ENCODE peak calls at places on chromosomes 4 and X, in ten cellular contexts. P is HepG2, B is SK-N-SH, J is fibroblast of lung, E is mammary epithelial cell, G is psoas muscle, L is AG10803, V is AG09309, C is astrocyte of the spinal cord, U is astrocyte of the cerebellum. K is an unnamed sample.

GRCh38 chrX:44451056-44451455 is 91.6 kb downstream of the FUNDC1 start:
- DNase-seq in P (no peak), B (no peak), J (no peak), E (no peak), G (no peak), L (no peak), V (no peak), C (no peak), U (no peak), K (no peak)

GRCh38 chrX:65644621-65645287 is 22.7 kb upstream of the MSN start:
- DNase-seq in P (no peak), B (peak), J (peak), E (peak), G (peak), L (peak), V (peak), C (peak), U (peak), K (peak)

GRCh38 chr4:140893939-140894338 is 137.8 kb upstream of the TBC1D9 start:
- DNase-seq in P (no peak), B (no peak), J (peak), E (no peak), G (no peak), L (peak), V (peak), C (peak), U (peak), K (peak)

GRCh38 chrX:101108293-101108692 is 10.3 kb downstream of the CENPI start:
- DNase-seq in P (no peak), B (no peak), J (peak), E (no peak), G (no peak), L (peak), V (peak), C (no peak), U (no peak), K (peak)

GRCh38 chr4:114349543-114350175 is 248.9 kb upstream of the UGT8 start:
- DNase-seq in P (no peak), B (no peak), J (peak), E (peak), G (no peak), L (no peak), V (no peak), C (peak), U (no peak), K (peak)

GRCh38 chr4:174663254-174663653 is 141.0 kb upstream of the HPGD start:
- DNase-seq in P (no peak), B (no peak), J (peak), E (peak), G (no peak), L (peak), V (no peak), C (peak), U (peak), K (peak)

GRCh38 chr4:148716361-148717063 is 274.3 kb upstream of the NR3C2 start:
- DNase-seq in P (no peak), B (no peak), J (no peak), E (no peak), G (no peak), L (no peak), V (no peak), C (no peak), U (no peak), K (no peak)

GRCh38 chr4:4922441-4922840 is 63.0 kb downstream of the MSX1 start:
- DNase-seq in P (no peak), B (no peak), J (no peak), E (no peak), G (no peak), L (no peak), V (no peak), C (no peak), U (no peak), K (no peak)

GRCh38 chrX:119880076-119880475 is 8.4 kb downstream of the NDUFA1 start:
- DNase-seq in P (no peak), B (no peak), J (no peak), E (no peak), G (no peak), L (no peak), V (no peak), C (no peak), U (no peak), K (no peak)

GRCh38 chrX:30308263-30309138 is 689 bp downstream of the NR0B1 start:
- DNase-seq in P (no peak), B (peak), J (no peak), E (no peak), G (peak), L (peak), V (no peak), C (peak), U (no peak), K (peak)

GRCh38 chr4:70768301-70768948 is 46.7 kb downstream of the RUFY3 start:
- DNase-seq in P (no peak), B (no peak), J (peak), E (no peak), G (no peak), L (peak), V (no peak), C (peak), U (no peak), K (peak)

GRCh38 chrX:73963682-73964081 is 340.3 kb upstream of the ZCCHC13 start:
- DNase-seq in P (no peak), B (no peak), J (no peak), E (no peak), G (peak), L (no peak), V (no peak), C (no peak), U (no peak), K (peak)

GRCh38 chr4:4260185-4260751 is 12.2 kb upstream of the TMEM128 start:
- DNase-seq in P (peak), B (peak), J (peak), E (peak), G (no peak), L (peak), V (peak), C (peak), U (peak), K (peak)

GRCh38 chrX:39440734-39441305 is 639.6 kb downstream of the MID1IP1 start:
- DNase-seq in P (no peak), B (no peak), J (no peak), E (no peak), G (no peak), L (no peak), V (no peak), C (no peak), U (no peak), K (no peak)

GRCh38 chr4:176323511-176324160 is 3.9 kb downstream of the SPCS3 start:
- DNase-seq in P (no peak), B (no peak), J (no peak), E (no peak), G (no peak), L (peak), V (no peak), C (no peak), U (no peak), K (no peak)

GRCh38 chr4:48653217-48654014 is 126.7 kb downstream of the FRYL start:
- DNase-seq in P (no peak), B (peak), J (peak), E (no peak), G (peak), L (peak), V (peak), C (peak), U (peak), K (peak)

GRCh38 chr4:159047478-159048165 is 55.3 kb upstream of the RAPGEF2 start:
- DNase-seq in P (peak), B (no peak), J (peak), E (no peak), G (no peak), L (no peak), V (no peak), C (no peak), U (no peak), K (peak)

GRCh38 chr4:159048166-159048886 is 54.6 kb upstream of the RAPGEF2 start:
- DNase-seq in P (peak), B (peak), J (peak), E (peak), G (peak), L (peak), V (no peak), C (peak), U (peak), K (peak)

GRCh38 chr4:159049780-159050375 is 53.0 kb upstream of the RAPGEF2 start:
- DNase-seq in P (no peak), B (no peak), J (no peak), E (no peak), G (no peak), L (no peak), V (no peak), C (no peak), U (no peak), K (no peak)

GRCh38 chr4:159052315-159052714 is 50.6 kb upstream of the RAPGEF2 start:
- DNase-seq in P (no peak), B (no peak), J (no peak), E (no peak), G (no peak), L (no peak), V (no peak), C (no peak), U (no peak), K (no peak)

GRCh38 chr4:159051245-159052071 is 51.4 kb upstream of the RAPGEF2 start:
- DNase-seq in P (no peak), B (no peak), J (no peak), E (no peak), G (no peak), L (no peak), V (no peak), C (no peak), U (no peak), K (no peak)
- H3K4me3 ChIP-seq in P (no peak), B (no peak), J (no peak), E (no peak), G (peak), L (no peak), V (no peak), C (no peak), U (no peak), K (no peak)

GRCh38 chrX:9928083-9928482 is 39.1 kb upstream of the CLDN34 start:
- DNase-seq in P (no peak), B (no peak), J (no peak), E (no peak), G (no peak), L (no peak), V (no peak), C (peak), U (no peak), K (no peak)

GRCh38 chrX:9921407-9921806 is 45.8 kb upstream of the CLDN34 start:
- DNase-seq in P (peak), B (no peak), J (no peak), E (no peak), G (no peak), L (no peak), V (no peak), C (no peak), U (no peak), K (no peak)

GRCh38 chrX:9923357-9923756 is 43.8 kb upstream of the CLDN34 start:
- DNase-seq in P (no peak), B (no peak), J (no peak), E (no peak), G (no peak), L (no peak), V (no peak), C (no peak), U (no peak), K (no peak)

GRCh38 chrX:9927638-9928037 is 39.5 kb upstream of the CLDN34 start:
- DNase-seq in P (no peak), B (no peak), J (no peak), E (no peak), G (no peak), L (no peak), V (no peak), C (no peak), U (no peak), K (no peak)

GRCh38 chrX:9926002-9926401 is 41.2 kb upstream of the CLDN34 start:
- DNase-seq in P (no peak), B (no peak), J (no peak), E (no peak), G (no peak), L (no peak), V (no peak), C (no peak), U (no peak), K (no peak)
- TF ChIP-seq CTCF in P (no peak), B (no peak), J (no peak), E (no peak), G (no peak), L (no peak), V (no peak), C (no peak), U (no peak), K (no peak)

GRCh38 chr4:155659168-155659567 is 7.5 kb upstream of the GUCY1A1 start:
- DNase-seq in P (no peak), B (no peak), J (no peak), E (no peak), G (no peak), L (no peak), V (no peak), C (no peak), U (no peak), K (no peak)

GRCh38 chr4:155658665-155659064 is 8.0 kb upstream of the GUCY1A1 start:
- DNase-seq in P (no peak), B (no peak), J (no peak), E (no peak), G (no peak), L (no peak), V (no peak), C (no peak), U (no peak), K (no peak)

GRCh38 chr4:155657985-155658384 is 8.7 kb upstream of the GUCY1A1 start:
- DNase-seq in P (no peak), B (no peak), J (no peak), E (no peak), G (no peak), L (no peak), V (no peak), C (no peak), U (no peak), K (no peak)

GRCh38 chr4:155656025-155656424 is 10.6 kb upstream of the GUCY1A1 start:
- DNase-seq in P (no peak), B (no peak), J (no peak), E (no peak), G (no peak), L (no peak), V (no peak), C (no peak), U (no peak), K (no peak)

GRCh38 chr4:155657169-155657568 is 9.5 kb upstream of the GUCY1A1 start:
- DNase-seq in P (no peak), B (no peak), J (no peak), E (no peak), G (no peak), L (peak), V (no peak), C (no peak), U (no peak), K (peak)
- H3K4me3 ChIP-seq in P (no peak), B (no peak), J (no peak), E (no peak), G (no peak), L (no peak), V (no peak), C (no peak), U (no peak), K (no peak)

DNA sequence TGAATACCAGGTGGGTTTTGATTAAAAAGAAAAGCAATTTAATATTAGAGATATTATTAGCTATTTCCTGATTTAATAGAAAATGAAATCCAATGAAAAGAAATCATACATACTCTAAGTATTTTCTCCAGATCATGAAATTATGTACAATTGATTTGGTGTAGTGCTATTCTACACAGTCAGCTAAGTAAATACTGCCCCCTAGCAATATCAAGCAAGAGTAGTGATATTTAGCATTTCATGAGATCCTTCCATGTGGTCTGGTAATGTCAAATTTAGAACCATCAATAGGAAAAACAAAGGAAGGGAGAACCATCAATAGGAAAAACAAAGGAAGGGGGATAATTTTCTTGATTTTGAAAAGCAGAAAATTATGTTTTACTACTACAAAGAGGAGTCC is 114.6 kb downstream of the TBCK start:
- DNase-seq in P (peak), B (peak), J (peak), E (peak), G (no peak), L (peak), V (no peak), C (peak), U (no peak), K (peak)
- TF ChIP-seq CTCF in P (peak), B (peak), J (peak), E (peak), G (peak), L (peak), V (peak), C (peak), U (peak), K (peak)

DNA sequence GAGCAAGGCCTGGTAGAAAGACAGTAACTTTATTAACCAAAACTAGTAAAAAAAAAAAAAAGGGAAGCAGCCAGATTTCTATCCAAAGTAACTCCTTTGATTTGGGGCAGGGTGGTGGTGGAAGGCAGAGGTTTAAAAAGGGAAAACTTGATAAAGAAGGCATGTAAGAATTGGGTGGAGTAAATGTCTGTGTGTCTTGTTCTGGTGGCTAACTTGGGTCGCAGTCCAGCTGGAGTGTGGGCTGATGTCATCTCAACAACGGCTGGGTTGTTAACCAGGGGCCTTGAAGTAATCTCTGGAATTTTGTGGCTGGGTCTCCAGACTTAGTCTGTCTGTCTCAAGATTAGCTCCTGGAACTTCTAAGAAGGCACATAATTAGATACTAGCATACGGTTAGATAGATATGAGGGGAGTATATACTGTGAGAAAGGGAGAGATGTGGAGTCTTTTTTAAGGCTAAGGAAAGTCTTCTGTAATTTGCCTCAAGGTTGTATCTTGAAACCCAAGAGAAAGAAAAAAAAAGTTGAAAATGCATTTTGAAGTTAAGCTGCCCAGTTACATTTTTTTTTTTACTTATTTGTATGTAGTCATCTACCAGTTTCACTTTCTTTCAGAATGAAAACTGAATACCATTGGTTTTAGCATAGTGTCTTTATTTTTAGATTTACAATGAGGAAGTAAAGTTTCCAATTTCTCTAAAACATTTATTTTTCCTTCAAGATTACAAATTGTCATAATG is 48.3 kb downstream of the MTHFD2L start:
- DNase-seq in P (no peak), B (no peak), J (peak), E (no peak), G (no peak), L (peak), V (no peak), C (peak), U (peak), K (no peak)
- H3K4me3 ChIP-seq in P (no peak), B (no peak), J (no peak), E (no peak), G (no peak), L (no peak), V (peak), C (no peak), U (no peak), K (no peak)